ENCODE peak calls at places on chromosomes 2 and 18, in six cellular contexts. I is activated naive CD8-positive, alpha-beta T cell treated with anti-CD3 and anti-CD28 coated beads, Interleukin-2, amount 50 U/mL, for 24 hours; Y is HTR-8/SVneo; K is CMK; O is RWPE1; T is cardiac fibroblast. J is an unnamed sample.

GRCh38 chr2:234640657-234641056 is 143.8 kb upstream of the ARL4C start:
- DNase-seq in I (no peak), Y (no peak), K (no peak), O (no peak), T (no peak), J (no peak)

GRCh38 chr18:62781893-62782292 is 66.6 kb downstream of the PHLPP1 start:
- DNase-seq in I (no peak), Y (no peak), K (no peak), O (peak), T (peak), J (no peak)

GRCh38 chr2:229610359-229610758 is 104.0 kb downstream of the DNER start:
- DNase-seq in I (no peak), Y (peak), K (no peak), O (no peak), T (peak), J (no peak)

GRCh38 chr18:56323673-56324072 is 314.7 kb downstream of the TXNL1 start:
- DNase-seq in I (no peak), Y (no peak), K (no peak), O (no peak), T (no peak), J (no peak)

GRCh38 chr2:231318954-231319353 is 76.6 kb upstream of the B3GNT7 start:
- DNase-seq in I (no peak), Y (no peak), K (no peak), O (no peak), T (no peak), J (no peak)

GRCh38 chr18:11078491-11078890 is 70.9 kb downstream of the PIEZO2 start:
- DNase-seq in I (no peak), Y (no peak), K (no peak), O (no peak), T (no peak), J (no peak)

GRCh38 chr2:24568492-24568891 is 77.4 kb downstream of the NCOA1 start:
- DNase-seq in I (no peak), Y (no peak), K (no peak), O (no peak), T (no peak), J (no peak)

GRCh38 chr2:68768951-68769350 is 34.3 kb downstream of the ARHGAP25 start:
- DNase-seq in I (no peak), Y (no peak), K (no peak), O (no peak), T (no peak), J (no peak)

GRCh38 chr18:12990128-12990485 is 1.1 kb upstream of the CEP192 start:
- DNase-seq in I (peak), Y (no peak), K (no peak), O (no peak), T (no peak), J (no peak)

GRCh38 chr2:172131713-172132555 is 29.2 kb upstream of the DLX2 start:
- DNase-seq in I (no peak), Y (no peak), K (no peak), O (no peak), T (no peak), J (no peak)

GRCh38 chr18:79466591-79466990 is 70.9 kb downstream of the NFATC1 start:
- DNase-seq in I (no peak), Y (no peak), K (no peak), O (no peak), T (no peak), J (no peak)

GRCh38 chr2:143901185-143901842 is 618.6 kb downstream of the ZEB2 start:
- DNase-seq in I (no peak), Y (peak), K (no peak), O (peak), T (peak), J (peak)

GRCh38 chr18:2606335-2606734 is 35.0 kb downstream of the NDC80 start:
- DNase-seq in I (no peak), Y (no peak), K (no peak), O (no peak), T (peak), J (no peak)

GRCh38 chr18:63107171-63107850 is 212.3 kb downstream of the BCL2 start:
- DNase-seq in I (no peak), Y (no peak), K (no peak), O (no peak), T (no peak), J (no peak)

J was measured in glomerular endothelial cell.